ENCODE peak calls at places on chromosomes 13 and 19, in four cellular contexts. One of them, this sample, is unnamed.

GRCh38 chr19:49486232-49486631 is 1.2 kb upstream of the RPL13A start:
- DNase-seq in H1: no peak
- DNase-seq in HepG2: no peak
- DNase-seq in K562: no peak
- DNase-seq in this sample: no peak

GRCh38 chr19:4310247-4311121 is 6.1 kb downstream of the FSD1 start:
- DNase-seq in H1: peak
- DNase-seq in HepG2: peak
- DNase-seq in K562: peak
- DNase-seq in this sample: no peak

GRCh38 chr13:19888799-19889198 is 25.4 kb upstream of the ZMYM5 start:
- DNase-seq in H1: no peak
- DNase-seq in HepG2: no peak
- DNase-seq in K562: no peak
- DNase-seq in this sample: no peak

GRCh38 chr19:11963566-11964355 is 1.1 kb upstream of the ZNF763 start:
- DNase-seq in H1: peak
- DNase-seq in HepG2: peak
- DNase-seq in K562: peak
- DNase-seq in this sample: no peak

GRCh38 chr19:31347828-31348314 is 1.4 kb downstream of the TSHZ3 start:
- DNase-seq in H1: no peak
- DNase-seq in HepG2: no peak
- DNase-seq in K562: no peak
- DNase-seq in this sample: no peak

GRCh38 chr13:113135281-113135760 is 12.7 kb downstream of the F10 start:
- DNase-seq in H1: no peak
- DNase-seq in HepG2: no peak
- DNase-seq in K562: no peak
- DNase-seq in this sample: no peak

GRCh38 chr19:57008432-57008831 is 111.4 kb upstream of the USP29 start:
- DNase-seq in H1: no peak
- DNase-seq in HepG2: no peak
- DNase-seq in K562: no peak
- DNase-seq in this sample: no peak

GRCh38 chr13:101150998-101151397 is 265.3 kb downstream of the NALCN start:
- DNase-seq in H1: no peak
- DNase-seq in HepG2: no peak
- DNase-seq in K562: no peak
- DNase-seq in this sample: no peak

GRCh38 chr19:16325161-16325527 is 518 bp downstream of the KLF2 start:
- DNase-seq in H1: no peak
- DNase-seq in HepG2: no peak
- DNase-seq in K562: peak
- DNase-seq in this sample: peak

GRCh38 chr13:52706074-52706473 is 33.5 kb downstream of the CNMD start:
- DNase-seq in H1: no peak
- DNase-seq in HepG2: no peak
- DNase-seq in K562: no peak
- DNase-seq in this sample: no peak

GRCh38 chr13:76454991-76455390 is 431.2 kb downstream of the KCTD12 start:
- DNase-seq in H1: no peak
- DNase-seq in HepG2: no peak
- DNase-seq in K562: no peak
- DNase-seq in this sample: no peak

GRCh38 chr19:1734328-1734966 is 18.9 kb upstream of the ONECUT3 start:
- DNase-seq in H1: no peak
- DNase-seq in HepG2: no peak
- DNase-seq in K562: peak
- DNase-seq in this sample: no peak

GRCh38 chr13:97369269-97369893 is 64.6 kb upstream of the RAP2A start:
- DNase-seq in H1: no peak
- DNase-seq in HepG2: no peak
- DNase-seq in K562: no peak
- DNase-seq in this sample: no peak

GRCh38 chr13:37540228-37540627 is 58.3 kb downstream of the POSTN start:
- DNase-seq in H1: no peak
- DNase-seq in HepG2: no peak
- DNase-seq in K562: no peak
- DNase-seq in this sample: no peak

GRCh38 chr19:18057557-18057956 is 29.2 kb downstream of the IL12RB1 start:
- DNase-seq in H1: no peak
- DNase-seq in HepG2: no peak
- DNase-seq in K562: no peak
- DNase-seq in this sample: no peak

GRCh38 chr19:35454663-35455062 is 6.6 kb downstream of the FFAR2 start:
- DNase-seq in H1: no peak
- DNase-seq in HepG2: no peak
- DNase-seq in K562: no peak
- DNase-seq in this sample: no peak
- TF ChIP-seq PHF8 in H1: no peak
- TF ChIP-seq PHF8 in HepG2: no peak
- TF ChIP-seq PHF8 in K562: no peak
- TF ChIP-seq PHF8 in this sample: no peak

GRCh38 chr13:98801626-98802418 is 49.4 kb upstream of the SLC15A1 start:
- DNase-seq in H1: no peak
- DNase-seq in HepG2: no peak
- DNase-seq in K562: no peak
- DNase-seq in this sample: no peak
- TF ChIP-seq PHF8 in H1: no peak
- TF ChIP-seq PHF8 in HepG2: no peak
- TF ChIP-seq PHF8 in K562: no peak
- TF ChIP-seq PHF8 in this sample: no peak

GRCh38 chr19:54952591-54953344 is 5.4 kb upstream of the NLRP7 start:
- DNase-seq in H1: no peak
- DNase-seq in HepG2: no peak
- DNase-seq in K562: no peak
- DNase-seq in this sample: no peak
- TF ChIP-seq PHF8 in H1: no peak
- TF ChIP-seq PHF8 in HepG2: no peak
- TF ChIP-seq PHF8 in K562: no peak
- TF ChIP-seq PHF8 in this sample: no peak

GRCh38 chr13:75432045-75432444 is 49.9 kb downstream of the TBC1D4 start:
- DNase-seq in H1: no peak
- DNase-seq in HepG2: peak
- DNase-seq in K562: no peak
- DNase-seq in this sample: no peak
- TF ChIP-seq PHF8 in H1: no peak
- TF ChIP-seq PHF8 in HepG2: no peak
- TF ChIP-seq PHF8 in K562: no peak
- TF ChIP-seq PHF8 in this sample: no peak

GRCh38 chr13:99496322-99497142 is 4.7 kb upstream of the TM9SF2 start:
- DNase-seq in H1: no peak
- DNase-seq in HepG2: peak
- DNase-seq in K562: peak
- DNase-seq in this sample: peak
- TF ChIP-seq PHF8 in H1: no peak
- TF ChIP-seq PHF8 in HepG2: peak
- TF ChIP-seq PHF8 in K562: no peak
- TF ChIP-seq PHF8 in this sample: no peak

GRCh38 chr13:30157616-30157993 is 149.7 kb downstream of the KATNAL1 start:
- DNase-seq in H1: no peak
- DNase-seq in HepG2: no peak
- DNase-seq in K562: no peak
- DNase-seq in this sample: no peak

GRCh38 chr13:30156826-30157615 is 150.3 kb downstream of the KATNAL1 start:
- DNase-seq in H1: no peak
- DNase-seq in HepG2: no peak
- DNase-seq in K562: no peak
- DNase-seq in this sample: no peak

GRCh38 chr13:30159446-30159839 is 147.9 kb downstream of the KATNAL1 start:
- DNase-seq in H1: no peak
- DNase-seq in HepG2: no peak
- DNase-seq in K562: no peak
- DNase-seq in this sample: no peak

GRCh38 chr13:30156270-30156669 is 151.1 kb downstream of the KATNAL1 start:
- DNase-seq in H1: no peak
- DNase-seq in HepG2: no peak
- DNase-seq in K562: no peak
- DNase-seq in this sample: no peak

GRCh38 chr13:30158774-30159445 is 148.4 kb downstream of the KATNAL1 start:
- DNase-seq in H1: no peak
- DNase-seq in HepG2: no peak
- DNase-seq in K562: no peak
- DNase-seq in this sample: no peak
- TF ChIP-seq PHF8 in H1: no peak
- TF ChIP-seq PHF8 in HepG2: no peak
- TF ChIP-seq PHF8 in K562: no peak
- TF ChIP-seq PHF8 in this sample: no peak

DNA sequence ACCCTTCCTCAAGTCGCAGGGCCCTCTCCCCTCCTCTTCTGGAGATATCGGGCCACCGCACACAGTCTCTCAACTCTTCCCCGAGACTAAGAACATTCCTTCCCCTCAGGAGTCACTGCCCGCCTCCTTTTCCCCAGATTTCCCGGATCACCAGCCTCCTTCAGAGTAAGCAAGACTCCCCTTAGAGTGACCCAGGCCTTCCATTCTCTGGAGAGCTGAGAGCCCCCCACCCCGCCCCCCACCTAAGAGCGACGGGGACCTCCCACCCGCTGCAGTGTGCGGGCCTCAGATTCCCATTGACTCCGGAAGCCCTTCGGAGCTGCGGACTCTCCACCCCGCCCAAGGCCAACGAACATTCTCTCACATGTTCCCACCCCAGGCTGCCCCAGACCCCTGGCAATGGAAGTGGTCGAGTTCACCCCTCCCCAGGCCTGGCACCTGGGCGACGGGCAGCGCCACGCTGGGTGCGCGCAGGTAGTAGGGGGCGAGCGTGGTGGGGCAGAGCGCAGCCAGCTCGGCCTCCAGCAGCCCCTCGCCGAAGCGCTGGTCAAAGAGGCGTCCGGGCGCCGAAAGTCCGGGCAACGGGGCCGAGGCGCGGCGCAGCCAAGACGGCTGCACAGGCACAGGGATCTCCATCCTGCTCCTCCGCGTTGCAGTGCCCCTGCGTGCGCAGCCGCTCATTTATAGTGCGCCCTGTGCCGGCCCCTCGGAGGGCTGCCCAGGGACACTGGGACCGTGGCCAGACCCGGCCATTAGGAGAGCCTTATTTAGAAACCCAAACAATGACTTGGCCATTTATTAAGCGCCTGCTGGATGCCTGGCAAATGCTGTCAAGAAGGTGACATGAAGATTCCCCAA is at the start of gene HSPB6:
- DNase-seq in H1: no peak
- DNase-seq in HepG2: no peak
- DNase-seq in K562: no peak
- DNase-seq in this sample: no peak
- TF ChIP-seq PHF8 in H1: no peak
- TF ChIP-seq PHF8 in HepG2: no peak
- TF ChIP-seq PHF8 in K562: no peak
- TF ChIP-seq PHF8 in this sample: no peak

DNA sequence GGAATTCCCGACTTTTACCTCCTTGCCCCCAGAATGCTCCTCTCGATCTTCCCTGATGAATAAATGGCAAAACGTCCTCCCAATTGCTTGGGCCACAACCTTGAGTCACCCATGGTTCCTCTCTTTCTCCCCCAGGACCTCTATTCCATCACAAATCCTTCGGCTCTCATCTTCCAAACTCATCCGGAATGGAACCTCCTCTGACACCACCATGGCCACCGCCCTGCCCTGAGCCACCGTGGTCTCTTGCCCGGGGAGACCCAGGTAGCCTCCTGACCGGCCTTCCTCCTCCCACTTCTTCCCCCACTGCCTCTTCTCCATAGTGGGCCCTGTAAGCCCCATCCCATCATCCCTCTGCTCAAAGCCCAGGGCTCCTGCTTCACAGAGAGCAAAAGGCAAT is 4.9 kb downstream of the SLC7A10 start:
- DNase-seq in H1: no peak
- DNase-seq in HepG2: no peak
- DNase-seq in K562: no peak
- DNase-seq in this sample: no peak
- TF ChIP-seq PHF8 in H1: no peak
- TF ChIP-seq PHF8 in HepG2: no peak
- TF ChIP-seq PHF8 in K562: no peak
- TF ChIP-seq PHF8 in this sample: no peak